ENCODE peak calls at places on chromosomes 1 and 21, in ten cellular contexts. I is upper lobe of left lung, V is small intestine, Z is mammary epithelial cell, E is aorta, G is transverse colon, F is tibial nerve, L is K562, R is neuronal stem cell, J is suprapubic skin. D is an unnamed sample.

GRCh38 chr1:12176298-12177118 is 9.7 kb downstream of the TNFRSF1B start:
- DNase-seq in V (no peak), E (no peak), J (no peak), G (no peak), L (no peak), I (no peak), R (no peak), Z (no peak), F (no peak), D (no peak)

GRCh38 chr1:111214884-111215283 is 12.6 kb upstream of the CHI3L2 start:
- DNase-seq in J (no peak), G (no peak), E (no peak), R (no peak), Z (no peak), L (no peak), V (no peak), F (no peak), I (no peak), D (no peak)

GRCh38 chr1:184597652-184598357 is 156.9 kb downstream of the EDEM3 start:
- DNase-seq in V (no peak), L (no peak), E (no peak), R (no peak), J (no peak), F (no peak), I (no peak), G (peak; percentile 24), Z (no peak), D (no peak)

GRCh38 chr1:53198241-53198651 is 1.6 kb downstream of the CPT2 start:
- DNase-seq in F (peak; percentile 68), J (peak; percentile 74), I (peak; percentile 35), G (peak; percentile 57), R (no peak), E (no peak), V (peak; percentile 74), L (no peak), Z (peak; percentile 51), D (no peak)

GRCh38 chr21:37407719-37408455 is 41.3 kb downstream of the DYRK1A start:
- DNase-seq in V (peak; percentile 49), G (no peak), L (no peak), F (no peak), I (no peak), E (no peak), J (no peak), Z (peak; percentile 7), R (no peak), D (peak; percentile 49)

GRCh38 chr21:33395866-33396265 is 7.3 kb upstream of the IFNGR2 start:
- DNase-seq in E (no peak), L (no peak), J (no peak), V (no peak), I (no peak), Z (peak; percentile 32), R (no peak), F (no peak), G (no peak), D (no peak)

GRCh38 chr1:222798111-222798510 is 16.7 kb upstream of the DISP1 start:
- DNase-seq in V (no peak), G (no peak), F (no peak), L (no peak), J (no peak), Z (peak; percentile 56), I (no peak), E (no peak), R (no peak), D (no peak)

GRCh38 chr1:40438391-40439015 is 11.8 kb upstream of the ZFP69B start:
- DNase-seq in L (peak; percentile 84), J (no peak), I (no peak), R (no peak), F (peak; percentile 27), V (peak; percentile 31), G (no peak), E (no peak), Z (no peak), D (peak; percentile 31)

GRCh38 chr21:38263493-38263892 is 6.7 kb downstream of the KCNJ15 start:
- DNase-seq in F (no peak), I (no peak), G (no peak), R (no peak), Z (peak; percentile 58), L (no peak), V (no peak), J (no peak), E (peak; percentile 57), D (no peak)

DNA sequence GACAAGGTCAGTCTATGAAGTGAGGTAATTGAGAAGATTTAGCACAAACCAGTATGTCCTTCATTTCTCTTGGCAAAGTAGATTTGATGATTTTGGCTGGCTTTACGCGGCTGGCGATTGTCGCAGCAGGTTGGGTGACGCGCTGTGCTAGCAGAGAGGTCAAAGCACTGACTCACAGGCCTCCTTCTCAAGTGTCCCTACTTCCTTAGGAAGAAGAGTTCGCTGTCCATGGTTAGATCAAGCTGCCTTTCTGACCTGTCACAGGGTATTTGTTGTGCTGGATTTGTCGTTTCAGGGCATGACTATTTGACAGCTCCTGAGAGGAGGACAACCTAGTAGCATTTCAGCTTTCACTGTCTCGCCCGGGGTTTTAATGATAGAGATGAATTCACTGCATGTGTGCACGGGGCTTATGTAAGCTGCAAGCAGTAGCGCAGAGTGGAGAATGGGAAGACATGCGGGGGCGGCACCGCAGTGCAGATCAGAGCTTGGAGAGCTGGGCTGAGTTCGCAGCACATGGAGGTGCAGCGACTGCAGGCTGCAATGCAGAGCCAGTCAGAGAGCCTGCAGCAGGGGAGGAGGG is 32.8 kb downstream of the XCL1 start:
- DNase-seq in Z (no peak), J (no peak), L (no peak), G (no peak), F (peak; percentile 18), I (no peak), V (no peak), R (no peak), E (peak; percentile 80), D (no peak)
- H3K4me1 ChIP-seq in Z (peaks cover 6% of the 10 kb centered on the region), J (peaks cover 13% of the 10 kb centered on the region), L (peaks cover 5% of the 10 kb centered on the region), G (no peaks in the 10 kb centered on the region), F (no peaks in the 10 kb centered on the region), I (peaks cover 5% of the 10 kb centered on the region), V (no peaks in the 10 kb centered on the region), R (peaks cover 10% of the 10 kb centered on the region), E (peaks cover 12% of the 10 kb centered on the region), D (no peaks in the 10 kb centered on the region)

GRCh38 chr1:62722796-62723195 is 34.6 kb upstream of the DOCK7 start:
- DNase-seq in L (no peak), E (no peak), R (no peak), Z (no peak), G (no peak), J (no peak), F (no peak), I (no peak), V (no peak), D (no peak)
- H3K4me3 ChIP-seq in L (no peak overlapping the region), E (no peak overlapping the region), R (no peak overlapping the region), Z (no peak overlapping the region), G (no peak overlapping the region), J (no peak overlapping the region), F (no peak overlapping the region), I (no peak overlapping the region), V (no peak overlapping the region), D (no peak overlapping the region)

DNA sequence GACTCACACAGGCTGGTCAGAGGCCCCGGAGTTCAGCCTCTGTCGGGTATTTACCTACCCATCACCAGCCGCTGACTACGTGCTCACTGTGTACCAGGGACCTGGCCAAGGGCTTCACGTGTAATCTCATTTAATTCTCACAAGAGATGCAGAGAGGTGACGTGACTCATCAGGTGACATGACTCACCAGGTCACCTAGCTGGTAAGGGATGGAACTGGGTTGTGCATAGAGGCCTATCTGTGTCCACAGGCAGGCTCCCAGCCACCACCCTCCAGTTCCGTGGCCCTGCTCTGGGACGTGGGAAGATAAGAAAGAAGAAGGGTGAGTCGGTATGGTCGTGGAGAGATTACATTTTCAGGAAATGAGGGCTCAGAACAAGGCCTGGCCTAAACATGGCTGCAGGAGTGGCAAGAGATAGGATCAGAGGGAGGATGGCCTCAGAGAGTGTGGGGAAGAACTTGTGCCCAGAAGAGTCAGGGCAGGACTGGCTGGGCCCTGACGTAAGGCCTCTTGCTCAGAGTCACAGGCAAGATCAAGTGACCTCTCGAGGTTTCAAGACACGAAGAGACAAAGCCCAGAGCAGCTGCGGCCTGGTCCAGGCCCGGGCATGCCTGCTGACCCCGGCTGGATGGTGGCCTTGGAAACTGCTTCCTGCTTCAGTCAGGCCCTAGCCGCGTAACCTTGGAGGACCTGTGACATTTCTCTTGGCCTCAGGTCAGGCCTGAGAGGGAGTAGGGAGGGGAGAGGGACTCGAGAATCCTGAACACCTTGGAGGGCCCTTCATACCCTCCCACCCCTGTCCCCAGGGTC is 52.7 kb upstream of the WASF2 start:
- DNase-seq in Z (peak; percentile 99), L (peak; percentile 98), J (no peak), F (peak; percentile 55), G (peak; percentile 49), E (no peak), V (peak; percentile 97), I (peak; percentile 81), R (no peak), D (no peak)
- H3K4me1 ChIP-seq in Z (peaks cover 81% of the 10 kb centered on the region), L (peaks cover 79% of the 10 kb centered on the region), J (peaks cover 84% of the 10 kb centered on the region), F (peaks cover 60% of the 10 kb centered on the region), G (peaks cover 31% of the 10 kb centered on the region), E (no peaks in the 10 kb centered on the region), V (peaks cover 7% of the 10 kb centered on the region), I (peaks cover 32% of the 10 kb centered on the region), R (peaks cover 17% of the 10 kb centered on the region), D (no peaks in the 10 kb centered on the region)

GRCh38 chr1:153343040-153343681 is 5.5 kb downstream of the PGLYRP4 start:
- DNase-seq in Z (peak; percentile 42), I (no peak), G (no peak), L (no peak), E (no peak), F (no peak), J (no peak), V (no peak), R (no peak), D (no peak)
- H3K4me3 ChIP-seq in Z (no peak overlapping the region), I (no peak overlapping the region), G (no peak overlapping the region), L (no peak overlapping the region), E (no peak overlapping the region), F (no peak overlapping the region), J (no peak overlapping the region), V (no peak overlapping the region), R (no peak overlapping the region), D (no peak overlapping the region)

DNA sequence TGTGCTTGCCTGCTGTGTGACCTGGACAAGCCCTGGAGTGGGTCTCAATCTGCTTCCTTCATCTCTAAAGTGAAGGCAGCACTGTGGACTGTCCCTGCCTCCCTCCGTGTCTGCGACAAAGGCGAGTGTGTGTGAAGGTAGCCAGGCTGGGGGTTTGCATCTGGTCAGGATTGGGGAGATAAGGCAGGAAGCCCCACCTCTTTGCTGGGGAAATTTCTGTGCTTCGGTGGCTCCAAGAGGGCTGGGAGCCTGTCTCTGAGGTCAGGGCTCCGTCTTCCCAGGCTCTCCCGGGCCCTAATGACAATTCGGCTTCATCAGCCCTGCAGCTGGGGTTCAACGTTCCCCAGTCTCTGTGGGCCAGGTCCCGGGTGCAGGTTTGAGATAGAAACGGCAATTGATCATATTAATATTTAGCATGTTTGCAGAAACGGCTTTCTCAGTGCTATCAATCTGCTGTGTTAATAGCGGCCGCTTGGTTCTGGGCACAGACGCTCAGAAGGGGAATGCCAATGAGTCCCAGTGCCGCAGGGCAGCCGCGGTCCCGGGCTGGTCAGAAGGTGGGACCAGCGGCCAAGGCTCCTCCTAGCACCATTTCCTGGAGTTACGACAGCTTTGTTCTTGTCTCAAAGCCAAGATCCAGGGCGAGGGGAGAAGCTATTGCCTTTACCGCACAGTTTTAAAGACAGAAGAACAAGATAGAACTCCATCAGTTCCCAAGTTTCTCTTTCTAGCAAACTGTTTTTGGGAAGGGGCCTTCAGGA is 105.7 kb downstream of the PRDM16 start:
- DNase-seq in I (peak; percentile 92), Z (no peak), V (peak; percentile 40), L (no peak), F (peak; percentile 68), E (peak; percentile 91), J (no peak), G (peak; percentile 38), R (no peak), D (no peak)
- H3K4me1 ChIP-seq in I (peaks cover 48% of the 10 kb centered on the region), Z (no peaks in the 10 kb centered on the region), V (peaks cover 10% of the 10 kb centered on the region), L (peaks cover 20% of the 10 kb centered on the region), F (peaks cover 56% of the 10 kb centered on the region), E (peaks cover 6% of the 10 kb centered on the region), J (peaks cover 37% of the 10 kb centered on the region), G (peaks cover 24% of the 10 kb centered on the region), R (peaks cover 5% of the 10 kb centered on the region), D (peaks cover 6% of the 10 kb centered on the region)

D was measured in HAP-1.